ENCODE peak calls at places on chromosomes 16 and 17, in five cellular contexts. X is H9, C is HepG2, O is GM12878, J is SK-N-SH. S is an unnamed sample.
A peak's percentile ranks its signal among the peaks of the same experiment; 100 is the strongest.

GRCh38 chr16:81973737-81974136 is 37.5 kb downstream of the SDR42E1 start:
- DNase-seq in C (no peak), X (peak; percentile 90), O (no peak), J (no peak), S (no peak)

GRCh38 chr17:45719335-45720071 is 64.6 kb upstream of the CRHR1 start:
- DNase-seq in O (no peak), C (peak; percentile 41), J (no peak), X (peak; percentile 74), S (no peak)

GRCh38 chr16:50151744-50152143 is 1.4 kb upstream of the TENT4B start:
- DNase-seq in J (no peak), X (no peak), C (no peak), O (no peak), S (no peak)

GRCh38 chr17:76268015-76268749 is 3.0 kb downstream of the UBALD2 start:
- DNase-seq in O (peak; percentile 76), J (peak; percentile 39), C (no peak), X (no peak), S (peak; percentile 77)

GRCh38 chr17:34045990-34046389 is 209.1 kb upstream of the CCL2 start:
- DNase-seq in X (no peak), O (no peak), C (no peak), J (no peak), S (no peak)

GRCh38 chr16:75099738-75100615 is 16.6 kb downstream of the LDHD start:
- DNase-seq in X (no peak), J (peak; percentile 29), O (no peak), C (no peak), S (no peak)

GRCh38 chr17:75489511-75489955 is 25.8 kb downstream of the CASKIN2 start:
- DNase-seq in X (no peak), O (no peak), J (peak; percentile 36), C (no peak), S (no peak)

GRCh38 chr17:69105907-69106730 is 35.6 kb downstream of the ABCA6 start:
- DNase-seq in C (no peak), J (no peak), X (no peak), O (no peak), S (no peak)

GRCh38 chr16:26709175-26709574 is 357.6 kb upstream of the C16orf82 start:
- DNase-seq in C (no peak), O (no peak), J (peak; percentile 4), X (peak; percentile 42), S (no peak)

GRCh38 chr16:22195695-22196558 is 10.2 kb upstream of the EEF2K start:
- DNase-seq in X (peak; percentile 92), J (peak; percentile 76), C (peak; percentile 92), O (peak; percentile 95), S (peak; percentile 93)

GRCh38 chr17:4161179-4161559 is 18.2 kb downstream of the CYB5D2 start:
- DNase-seq in X (peak; percentile 71), J (peak; percentile 48), C (peak; percentile 10), O (no peak), S (no peak)
- H3K9ac ChIP-seq in X (no peak overlapping the region), J (no peak overlapping the region), C (no peak overlapping the region), O (no peak overlapping the region), S (no peak overlapping the region)

DNA sequence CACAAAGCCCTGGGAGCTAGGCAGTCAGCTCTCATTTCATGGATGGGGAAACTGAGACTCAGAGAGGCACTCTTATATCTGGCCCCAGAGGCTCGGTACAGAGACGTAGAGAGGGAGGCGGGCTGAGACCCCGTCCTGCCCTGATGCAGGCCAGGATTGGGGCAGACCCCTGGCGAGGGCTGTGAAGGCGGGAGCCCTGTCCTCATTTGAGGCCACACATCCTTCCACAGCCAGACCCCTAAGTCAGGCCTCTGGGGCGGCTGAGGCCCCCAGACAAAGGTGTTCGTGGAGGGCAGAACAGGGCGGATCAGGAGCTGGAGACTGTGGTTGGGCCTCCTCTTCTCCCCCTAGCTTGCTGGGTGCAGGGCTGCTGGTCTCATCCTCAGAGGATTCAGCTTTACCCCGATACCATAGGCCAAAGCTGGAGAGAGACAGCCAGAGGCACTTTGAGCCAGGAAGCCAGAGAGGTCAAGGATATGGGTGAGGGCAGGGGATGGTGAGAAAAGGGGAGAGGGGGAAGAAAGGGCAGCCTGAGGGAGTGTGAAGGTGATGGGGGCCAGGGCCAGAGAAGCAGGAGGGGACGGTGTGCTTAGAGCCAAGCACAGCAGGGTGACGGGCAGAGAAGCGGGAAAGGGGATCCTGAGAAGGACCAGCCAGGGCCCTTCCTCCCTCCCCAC is 805 bp upstream of the SCARF1 start:
- DNase-seq in J (no peak), C (no peak), O (no peak), X (no peak), S (no peak)
- H3K4me1 ChIP-seq in J (peaks cover 13% of the 10 kb centered on the region), C (peaks cover 61% of the 10 kb centered on the region), O (peaks cover 38% of the 10 kb centered on the region), X (peaks cover 5% of the 10 kb centered on the region), S (peaks cover 21% of the 10 kb centered on the region)

GRCh38 chr16:77297996-77298637 is 98.9 kb downstream of the SYCE1L start:
- DNase-seq in O (no peak), C (no peak), J (no peak), X (no peak), S (no peak)
- H3K9ac ChIP-seq in O (no peak overlapping the region), C (no peak overlapping the region), J (no peak overlapping the region), X (no peak overlapping the region), S (no peak overlapping the region)

DNA sequence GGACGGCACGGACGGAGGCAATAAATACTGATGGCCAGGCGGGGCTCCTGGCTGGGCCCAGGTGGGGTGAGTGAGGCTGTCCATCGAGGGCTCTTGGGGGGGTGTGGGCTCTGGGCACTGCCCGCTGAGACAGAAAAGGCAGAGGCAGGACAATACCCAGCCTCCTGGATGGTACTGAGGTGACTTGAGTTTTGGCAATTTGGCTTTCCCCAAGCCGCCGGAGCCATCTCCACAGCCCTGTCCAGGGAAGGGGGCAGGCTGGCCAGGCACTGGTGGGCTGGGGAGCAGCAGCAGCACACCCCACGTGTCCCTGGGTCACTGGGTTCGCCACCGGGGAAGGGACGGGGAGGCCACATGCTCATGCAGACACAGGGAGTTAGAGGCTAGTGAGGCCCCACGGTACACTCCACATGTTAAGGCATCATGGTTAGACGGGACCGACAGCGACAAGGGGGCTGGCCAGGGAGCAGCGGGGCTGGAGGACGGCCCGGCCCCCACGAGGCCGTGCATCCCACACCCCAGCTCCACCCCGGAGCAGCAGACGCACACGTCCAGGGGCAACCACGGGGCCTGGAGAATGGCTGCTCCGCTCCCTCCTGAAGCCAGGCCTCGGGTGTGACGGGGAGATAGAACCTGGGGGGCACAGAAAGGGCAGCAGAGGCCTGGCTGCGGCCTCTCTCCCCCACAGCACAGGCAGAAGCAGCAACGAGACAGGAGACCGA is 3.0 kb downstream of the ARHGDIA start:
- DNase-seq in O (no peak), C (no peak), X (peak; percentile 55), J (peak; percentile 51), S (no peak)
- H3K4me1 ChIP-seq in O (peaks cover 12% of the 10 kb centered on the region), C (peaks cover 87% of the 10 kb centered on the region), X (no peaks in the 10 kb centered on the region), J (peaks cover 24% of the 10 kb centered on the region), S (peaks cover 41% of the 10 kb centered on the region)

DNA sequence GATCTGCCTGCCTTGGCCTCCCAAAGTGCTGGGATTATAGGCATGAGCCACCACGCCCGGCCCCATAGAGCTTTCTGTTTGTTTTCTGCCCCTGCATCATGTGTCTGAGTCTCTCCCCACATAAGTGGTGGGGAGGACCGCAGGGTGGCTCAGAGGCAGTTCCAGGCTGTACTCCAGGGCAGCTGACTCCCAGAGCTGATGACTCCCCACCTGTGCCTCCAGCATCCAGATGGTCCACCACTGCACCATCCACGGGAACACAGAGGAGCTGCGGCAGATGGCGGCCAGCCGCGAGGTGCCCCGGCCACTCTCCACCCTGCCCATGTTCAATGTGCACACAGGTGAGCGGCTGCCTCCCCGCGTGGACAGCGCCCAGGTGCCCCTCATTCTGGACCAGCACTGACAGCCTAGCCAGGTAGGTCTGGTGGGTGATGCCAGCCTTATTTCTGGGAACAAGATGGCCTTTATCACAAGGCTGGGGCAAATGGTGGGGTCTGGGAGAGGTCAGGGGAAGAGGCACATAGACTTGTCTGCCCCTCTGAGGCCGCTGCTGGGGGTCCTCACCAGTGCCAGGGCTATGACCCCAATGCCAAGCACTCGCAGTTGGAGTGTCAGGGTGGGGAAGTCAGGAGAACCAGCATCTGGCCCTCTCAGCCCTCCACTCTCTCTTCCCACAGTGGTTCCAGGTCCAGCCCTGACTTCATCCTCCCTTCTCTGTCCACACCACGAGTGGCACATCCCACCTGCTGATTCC is 9.4 kb downstream of the SGCA start:
- DNase-seq in O (no peak), X (no peak), C (no peak), J (no peak), S (no peak)
- H3K9ac ChIP-seq in O (no peak overlapping the region), X (no peak overlapping the region), C (no peak overlapping the region), J (no peak overlapping the region), S (no peak overlapping the region)

S was measured in colonic mucosa.